ENCODE peak calls at places on chromosomes 2 and 18, in five cellular contexts. X, M, W, C and F are unnamed samples.

GRCh38 chr2:230944123-230944653 is 19.1 kb upstream of the GPR55 start:
- DNase-seq in X (peak; percentile 25), W (no peak), C (no peak), M (no peak), F (no peak)

GRCh38 chr2:164574931-164575330 is 46.4 kb downstream of the GRB14 start:
- DNase-seq in C (no peak), M (no peak), X (no peak), W (no peak), F (no peak)

GRCh38 chr2:11559066-11559785 is 25.4 kb downstream of the GREB1 start:
- DNase-seq in C (no peak), M (peak; percentile 26), W (peak; percentile 42), X (peak; percentile 12), F (no peak)

GRCh38 chr2:167140767-167141166 is 252.5 kb downstream of the XIRP2 start:
- DNase-seq in C (no peak), M (peak; percentile 75), X (peak; percentile 70), W (no peak), F (no peak)

GRCh38 chr18:33821503-33821902 is 243.5 kb downstream of the ASXL3 start:
- DNase-seq in W (no peak), X (no peak), C (no peak), M (no peak), F (no peak)

GRCh38 chr18:48852292-48852691 is 98.5 kb downstream of the SMAD7 start:
- DNase-seq in C (no peak), W (no peak), X (no peak), M (no peak), F (no peak)

GRCh38 chr2:33242845-33243244 is 233.6 kb upstream of the RASGRP3 start:
- DNase-seq in C (no peak), W (no peak), X (no peak), M (no peak), F (no peak)

GRCh38 chr2:161004379-161004778 is 155.8 kb upstream of the TANK start:
- DNase-seq in C (peak; percentile 34), W (no peak), X (no peak), M (no peak), F (no peak)

GRCh38 chr2:239326831-239327535 is 73.8 kb downstream of the HDAC4 start:
- DNase-seq in W (no peak), C (no peak), M (no peak), X (peak; percentile 57), F (no peak)

GRCh38 chr2:62999905-63000304 is 50.7 kb upstream of the OTX1 start:
- DNase-seq in M (peak; percentile 66), C (peak; percentile 29), X (peak; percentile 86), W (peak; percentile 84), F (no peak)

GRCh38 chr2:54603357-54603756 is 120.1 kb upstream of the EML6 start:
- DNase-seq in C (no peak), W (no peak), M (no peak), X (no peak), F (no peak)
- H3K4me1 ChIP-seq in C (peaks cover 21% of the 10 kb centered on the region), W (peaks cover 87% of the 10 kb centered on the region), M (peaks cover 20% of the 10 kb centered on the region), X (peaks cover 68% of the 10 kb centered on the region), F (peaks cover 56% of the 10 kb centered on the region)

DNA sequence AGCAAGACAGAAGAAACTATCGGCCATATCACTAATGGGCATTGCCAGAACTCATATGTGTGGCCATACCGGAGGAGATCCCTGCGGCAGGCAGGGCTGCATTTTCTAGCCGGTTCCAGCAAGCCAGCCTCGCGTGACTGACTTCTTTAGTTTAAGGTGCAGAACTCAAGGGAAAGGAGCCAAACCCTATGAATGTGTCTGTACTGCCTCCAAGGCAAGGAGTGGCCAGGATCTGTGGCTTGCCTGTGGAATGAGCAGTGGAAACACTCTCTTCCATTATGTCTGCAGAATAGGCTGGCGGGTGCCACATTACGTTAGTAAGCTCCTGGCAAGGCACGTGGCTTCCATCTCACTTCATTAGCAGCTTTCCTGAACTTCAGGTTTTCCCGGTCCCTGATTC is 137.6 kb downstream of the ATL2 start:
- DNase-seq in C (no peak), M (no peak), W (no peak), X (no peak), F (no peak)
- H3K4me3 ChIP-seq in C (no peak overlapping the region), M (no peak overlapping the region), W (no peak overlapping the region), X (no peak overlapping the region), F (no peak overlapping the region)

DNA sequence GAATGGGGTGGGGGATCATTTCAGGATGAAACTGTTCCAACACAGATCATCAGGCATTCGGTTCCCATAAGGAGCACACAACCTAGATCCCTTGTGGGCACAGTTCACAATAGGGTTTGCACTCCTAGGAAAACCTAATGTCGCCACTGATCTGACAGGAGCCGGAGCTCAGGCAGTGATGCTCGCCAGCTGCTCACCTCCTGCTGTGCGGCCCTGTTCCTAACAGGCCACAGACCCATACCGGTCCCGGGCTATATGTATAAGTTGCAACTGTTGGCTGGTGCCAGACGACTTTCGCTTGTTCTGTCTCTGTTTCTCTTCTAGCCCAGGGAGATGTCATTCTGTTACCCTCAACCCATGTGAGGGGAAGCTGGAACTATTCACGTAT is 170.4 kb downstream of the BCL2 start:
- DNase-seq in W (no peak), M (no peak), X (no peak), C (peak; percentile 24), F (no peak)
- H3K27me3 ChIP-seq in W (no peaks in the 10 kb centered on the region), M (no peaks in the 10 kb centered on the region), X (no peaks in the 10 kb centered on the region), C (no peaks in the 10 kb centered on the region), F (no peaks in the 10 kb centered on the region)

GRCh38 chr2:212998629-212999359 is 152.6 kb downstream of the IKZF2 start:
- DNase-seq in M (no peak), C (no peak), W (no peak), X (no peak), F (no peak)

GRCh38 chr2:213004197-213004821 is 147.1 kb downstream of the IKZF2 start:
- DNase-seq in C (no peak), M (no peak), W (no peak), X (no peak), F (no peak)

GRCh38 chr2:213001285-213001910 is 150.0 kb downstream of the IKZF2 start:
- DNase-seq in M (no peak), C (peak; percentile 19), W (no peak), X (no peak), F (no peak)

GRCh38 chr2:212997526-212998020 is 153.8 kb downstream of the IKZF2 start:
- DNase-seq in W (no peak), C (no peak), M (no peak), X (no peak), F (no peak)

GRCh38 chr2:213002383-213002782 is 149.0 kb downstream of the IKZF2 start:
- DNase-seq in M (no peak), X (no peak), C (no peak), W (no peak), F (no peak)
- H3K4me1 ChIP-seq in M (peaks cover 15% of the 10 kb centered on the region), X (peaks cover 5% of the 10 kb centered on the region), C (peaks cover 24% of the 10 kb centered on the region), W (peaks cover 51% of the 10 kb centered on the region), F (peaks cover 8% of the 10 kb centered on the region)

GRCh38 chr2:205766765-205767359 is 84.6 kb downstream of the NRP2 start:
- DNase-seq in X (peak; percentile 71), W (no peak), M (no peak), C (peak; percentile 73), F (peak; percentile 68)

GRCh38 chr2:205765147-205765546 is 82.8 kb downstream of the NRP2 start:
- DNase-seq in M (no peak), C (no peak), W (no peak), X (no peak), F (no peak)

GRCh38 chr2:205764502-205764815 is 82.2 kb downstream of the NRP2 start:
- DNase-seq in X (no peak), M (no peak), W (no peak), C (no peak), F (no peak)

GRCh38 chr2:205762883-205763282 is 80.6 kb downstream of the NRP2 start:
- DNase-seq in M (no peak), C (no peak), W (no peak), X (no peak), F (no peak)

GRCh38 chr2:205763708-205764501 is 81.6 kb downstream of the NRP2 start:
- DNase-seq in C (peak; percentile 34), M (peak; percentile 64), W (peak; percentile 72), X (no peak), F (peak; percentile 72)
- H3K4me3 ChIP-seq in C (no peak overlapping the region), M (no peak overlapping the region), W (no peak overlapping the region), X (no peak overlapping the region), F (no peak overlapping the region)

GRCh38 chr2:38097611-38098350 is 21.8 kb upstream of the CYP1B1 start:
- DNase-seq in X (no peak), C (no peak), W (no peak), M (no peak), F (no peak)
- H3K27me3 ChIP-seq in X (no peaks in the 10 kb centered on the region), C (no peaks in the 10 kb centered on the region), W (peaks cover 7% of the 10 kb centered on the region), M (no peaks in the 10 kb centered on the region), F (peaks cover 6% of the 10 kb centered on the region)

DNA sequence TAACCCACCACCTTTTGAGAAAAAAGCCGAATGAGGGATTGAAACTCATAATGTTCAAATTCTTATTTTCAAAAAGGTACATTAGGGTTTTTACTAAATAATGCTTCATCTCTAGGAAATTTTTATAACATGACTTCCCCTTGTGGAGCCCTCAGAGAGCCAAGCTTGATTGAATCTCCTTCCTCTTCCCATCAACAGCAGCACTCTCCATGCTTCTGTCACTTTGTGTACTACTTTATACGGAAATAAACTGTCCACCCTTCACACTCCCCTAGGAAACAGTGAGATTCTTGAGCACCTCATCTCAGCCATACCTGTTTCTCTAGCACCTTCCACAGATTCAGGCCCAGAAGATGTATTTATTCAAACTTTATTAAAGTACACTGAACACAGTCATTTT is 51.8 kb downstream of the TFPI start:
- DNase-seq in W (no peak), M (no peak), X (no peak), C (no peak), F (no peak)
- H3K4me1 ChIP-seq in W (peaks cover 35% of the 10 kb centered on the region), M (no peaks in the 10 kb centered on the region), X (no peaks in the 10 kb centered on the region), C (peaks cover 51% of the 10 kb centered on the region), F (peaks cover 33% of the 10 kb centered on the region)

GRCh38 chr2:54572262-54572635 is 116.1 kb downstream of the SPTBN1 start:
- DNase-seq in C (no peak), M (no peak), W (no peak), X (no peak), F (no peak)
- H3K4me3 ChIP-seq in C (no peak overlapping the region), M (no peak overlapping the region), W (no peak overlapping the region), X (no peak overlapping the region), F (peak overlapping the region; percentile 11)